ENCODE peak calls at places on chromosomes 13 and 19, in eight cellular contexts. O, X, Z, E, F, V, Y and C are unnamed samples.

GRCh38 chr19:19064811-19065745 is 1.3 kb downstream of the SLC25A42 start:
- DNase-seq in O (peak), X (no peak), Z (no peak), E (no peak), F (peak), V (no peak), Y (no peak), C (no peak)

GRCh38 chr19:49497047-49497789 is 984 bp downstream of the RPS11 start:
- DNase-seq in O (no peak), X (no peak), Z (peak), E (peak), F (peak), V (peak), Y (no peak), C (peak)

GRCh38 chr13:24997367-24997967 is 98.5 kb upstream of the PABPC3 start:
- DNase-seq in O (no peak), X (no peak), Z (no peak), E (no peak), F (no peak), V (peak), Y (no peak), C (peak)

GRCh38 chr19:28633223-28634030 is 579.5 kb downstream of the UQCRFS1 start:
- DNase-seq in O (no peak), X (no peak), Z (no peak), E (no peak), F (peak), V (peak), Y (no peak), C (no peak)

GRCh38 chr13:91278888-91279287 is 68.6 kb upstream of the MIR17HG start:
- DNase-seq in O (no peak), X (no peak), Z (no peak), E (no peak), F (no peak), V (no peak), Y (no peak), C (no peak)

GRCh38 chr19:34265221-34265650 is 10.9 kb downstream of the GARRE1 start:
- DNase-seq in O (no peak), X (no peak), Z (no peak), E (no peak), F (no peak), V (no peak), Y (no peak), C (no peak)

GRCh38 chr13:41411536-41411935 is 45.8 kb upstream of the RGCC start:
- DNase-seq in O (no peak), X (no peak), Z (no peak), E (peak), F (no peak), V (peak), Y (no peak), C (no peak)

GRCh38 chr19:39265321-39265916 is 2.8 kb upstream of the IFNL2 start:
- DNase-seq in O (no peak), X (no peak), Z (no peak), E (no peak), F (no peak), V (no peak), Y (no peak), C (no peak)

GRCh38 chr13:45921337-45921736 is 69.8 kb upstream of the SIAH3 start:
- DNase-seq in O (no peak), X (no peak), Z (no peak), E (no peak), F (no peak), V (no peak), Y (no peak), C (no peak)

GRCh38 chr13:45055198-45055901 is 65.0 kb upstream of the GTF2F2 start:
- DNase-seq in O (no peak), X (peak), Z (peak), E (peak), F (peak), V (no peak), Y (no peak), C (no peak)

GRCh38 chr13:33326246-33326645 is 40.7 kb upstream of the STARD13 start:
- DNase-seq in O (no peak), X (no peak), Z (no peak), E (no peak), F (no peak), V (no peak), Y (no peak), C (no peak)

GRCh38 chr13:79385694-79386093 is 20.4 kb downstream of the RBM26 start:
- DNase-seq in O (no peak), X (no peak), Z (no peak), E (no peak), F (no peak), V (peak), Y (no peak), C (no peak)

GRCh38 chr13:103510007-103510406 is 443.8 kb upstream of the SLC10A2 start:
- DNase-seq in O (no peak), X (no peak), Z (no peak), E (no peak), F (no peak), V (no peak), Y (no peak), C (no peak)

GRCh38 chr19:48549380-48549779 is 2.6 kb upstream of the SULT2B1 start:
- DNase-seq in O (no peak), X (no peak), Z (no peak), E (no peak), F (no peak), V (no peak), Y (no peak), C (no peak)

GRCh38 chr13:91369432-91369831 is 21.9 kb downstream of the MIR17HG start:
- DNase-seq in O (no peak), X (no peak), Z (no peak), E (no peak), F (no peak), V (no peak), Y (no peak), C (no peak)

GRCh38 chr13:99197257-99197651 is 3.4 kb upstream of the UBAC2 start:
- DNase-seq in O (no peak), X (no peak), Z (no peak), E (peak), F (peak), V (no peak), Y (no peak), C (no peak)

GRCh38 chr13:26929971-26930730 is 169.6 kb upstream of the GPR12 start:
- DNase-seq in O (peak), X (peak), Z (peak), E (peak), F (peak), V (peak), Y (no peak), C (peak)

GRCh38 chr19:6286676-6287075 is 6.9 kb upstream of the MLLT1 start:
- DNase-seq in O (no peak), X (no peak), Z (no peak), E (no peak), F (no peak), V (peak), Y (no peak), C (no peak)

GRCh38 chr19:39971380-39971841 is 446 bp downstream of the PSMC4 start:
- DNase-seq in O (no peak), X (no peak), Z (peak), E (no peak), F (no peak), V (peak), Y (no peak), C (no peak)

GRCh38 chr19:49677232-49677881 is at the start of gene PRMT1:
- DNase-seq in O (peak), X (no peak), Z (no peak), E (no peak), F (peak), V (peak), Y (no peak), C (no peak)

GRCh38 chr19:29098863-29099481 is 114.0 kb downstream of the UQCRFS1 start:
- DNase-seq in O (no peak), X (peak), Z (peak), E (peak), F (peak), V (no peak), Y (no peak), C (peak)

GRCh38 chr13:72146816-72147215 is 279.8 kb upstream of the DACH1 start:
- DNase-seq in O (no peak), X (no peak), Z (no peak), E (no peak), F (no peak), V (no peak), Y (no peak), C (no peak)

GRCh38 chr13:98570929-98571372 is 6.0 kb downstream of the STK24 start:
- DNase-seq in O (no peak), X (peak), Z (no peak), E (no peak), F (peak), V (no peak), Y (no peak), C (no peak)

GRCh38 chr19:53101518-53101917 is 1.7 kb downstream of the ZNF160 start:
- DNase-seq in O (no peak), X (no peak), Z (no peak), E (no peak), F (no peak), V (no peak), Y (no peak), C (no peak)

GRCh38 chr13:46372071-46372470 is 15.0 kb downstream of the RUBCNL start:
- DNase-seq in O (no peak), X (no peak), Z (no peak), E (no peak), F (no peak), V (no peak), Y (no peak), C (no peak)

GRCh38 chr19:51689751-51690358 is 3.3 kb upstream of the SPACA6 start:
- DNase-seq in O (peak), X (peak), Z (peak), E (no peak), F (peak), V (no peak), Y (no peak), C (no peak)

GRCh38 chr13:50682966-50683365 is 160.5 kb downstream of the DLEU7 start:
- DNase-seq in O (no peak), X (no peak), Z (no peak), E (no peak), F (no peak), V (no peak), Y (no peak), C (no peak)

GRCh38 chr19:378706-379105 is 30.2 kb downstream of the C2CD4C start:
- DNase-seq in O (peak), X (no peak), Z (no peak), E (no peak), F (no peak), V (no peak), Y (no peak), C (no peak)

GRCh38 chr13:25881946-25882574 is 169.8 kb downstream of the SHISA2 start:
- DNase-seq in O (no peak), X (no peak), Z (no peak), E (no peak), F (no peak), V (peak), Y (no peak), C (no peak)

GRCh38 chr19:32450217-32450616 is 44.6 kb downstream of the DPY19L3 start:
- DNase-seq in O (no peak), X (no peak), Z (no peak), E (no peak), F (no peak), V (no peak), Y (no peak), C (no peak)

GRCh38 chr13:84998681-84999080 is 800.5 kb downstream of the SLITRK6 start:
- DNase-seq in O (no peak), X (no peak), Z (no peak), E (no peak), F (no peak), V (no peak), Y (no peak), C (no peak)

GRCh38 chr13:42114912-42115311 is 66.5 kb downstream of the DGKH start:
- DNase-seq in O (no peak), X (no peak), Z (no peak), E (no peak), F (no peak), V (no peak), Y (no peak), C (no peak)

GRCh38 chr13:109783447-109783814 is 3.0 kb downstream of the IRS2 start:
- DNase-seq in O (no peak), X (no peak), Z (no peak), E (no peak), F (no peak), V (no peak), Y (no peak), C (no peak)

GRCh38 chr19:38711726-38712153 is 32.5 kb downstream of the CAPN12 start:
- DNase-seq in O (peak), X (peak), Z (peak), E (no peak), F (peak), V (no peak), Y (no peak), C (no peak)

DNA sequence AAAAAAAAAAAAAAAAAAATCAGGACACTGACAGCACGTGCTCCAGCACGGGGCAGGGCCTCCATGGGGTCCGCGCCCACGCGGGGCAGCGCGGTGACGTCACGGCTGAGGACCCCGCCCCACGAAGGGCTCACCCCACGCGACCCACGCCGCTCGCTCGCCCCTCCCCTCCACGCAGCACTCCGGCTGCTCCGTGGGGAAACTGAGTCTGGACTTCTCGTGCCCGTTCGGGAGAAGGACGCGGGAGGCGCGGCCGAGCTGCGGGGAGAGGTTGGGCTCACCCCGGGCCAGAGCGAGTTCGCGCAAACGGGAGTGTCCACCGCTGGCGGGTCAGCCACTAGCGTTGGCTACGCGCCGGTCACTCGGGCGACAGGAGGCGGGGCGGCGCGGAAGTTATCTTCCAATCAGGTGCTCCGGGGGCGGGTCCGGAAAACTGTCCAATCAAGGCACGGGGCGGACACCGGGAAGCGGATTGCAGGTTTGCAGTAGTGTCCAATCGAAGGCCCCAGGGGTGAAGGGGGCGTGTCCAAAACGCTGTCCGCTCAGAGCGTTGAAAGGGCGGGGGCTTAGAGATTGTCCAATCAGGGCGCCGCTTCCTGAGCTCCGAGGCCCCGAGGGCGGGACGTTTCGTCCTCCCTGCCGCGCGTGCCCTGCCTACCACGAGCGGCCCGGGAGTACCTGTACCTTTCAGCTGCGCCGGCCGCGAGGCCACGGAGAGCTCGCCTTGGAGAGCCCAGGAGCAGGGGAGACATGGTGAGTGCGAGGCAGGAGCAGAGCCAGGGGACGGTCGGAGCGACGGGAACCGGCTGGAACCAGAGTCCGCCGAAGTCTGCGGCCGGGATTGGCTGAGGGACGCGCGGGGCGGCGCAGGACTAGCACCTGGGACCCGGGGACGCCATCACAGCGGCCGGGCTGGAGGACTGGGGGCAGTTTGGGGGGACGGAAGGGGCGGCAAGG is at the start of gene ZNF57:
- DNase-seq in O (peak), X (peak), Z (peak), E (peak), F (peak), V (peak), Y (peak), C (peak)
- TF ChIP-seq POLR2A in O (no peak), X (peak), Z (peak), E (no peak), F (peak), V (peak), Y (no peak), C (no peak)

DNA sequence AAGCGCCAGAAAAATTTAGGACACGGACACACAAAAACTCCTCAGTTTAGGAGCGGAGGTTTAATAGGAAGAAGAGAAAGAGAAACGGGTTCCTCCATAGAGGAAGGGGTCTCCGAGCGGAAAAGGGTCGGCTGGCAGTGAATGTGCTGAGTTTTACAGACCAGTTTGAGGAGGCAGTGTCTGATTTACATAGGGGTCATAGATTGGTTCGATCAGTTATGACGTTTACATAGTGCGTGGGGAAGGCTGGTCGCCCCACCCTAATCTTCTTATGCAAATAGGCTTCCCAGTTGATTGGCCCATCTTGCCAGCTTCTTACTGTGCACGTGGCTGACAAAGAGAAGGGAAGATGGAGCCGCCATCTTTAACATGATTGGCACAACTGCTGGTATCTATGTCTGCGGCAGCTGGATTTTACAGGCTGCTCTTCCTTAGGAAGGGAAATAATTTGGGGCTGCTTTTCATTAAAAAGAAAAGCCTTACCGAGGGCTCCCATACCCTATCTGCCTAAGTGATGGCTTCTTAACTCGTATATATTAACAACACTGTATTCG is 1.2 kb upstream of the ZNF225 start:
- DNase-seq in O (no peak), X (no peak), Z (no peak), E (no peak), F (no peak), V (peak), Y (no peak), C (no peak)
- TF ChIP-seq POLR2A in O (no peak), X (no peak), Z (no peak), E (no peak), F (no peak), V (no peak), Y (no peak), C (no peak)

DNA sequence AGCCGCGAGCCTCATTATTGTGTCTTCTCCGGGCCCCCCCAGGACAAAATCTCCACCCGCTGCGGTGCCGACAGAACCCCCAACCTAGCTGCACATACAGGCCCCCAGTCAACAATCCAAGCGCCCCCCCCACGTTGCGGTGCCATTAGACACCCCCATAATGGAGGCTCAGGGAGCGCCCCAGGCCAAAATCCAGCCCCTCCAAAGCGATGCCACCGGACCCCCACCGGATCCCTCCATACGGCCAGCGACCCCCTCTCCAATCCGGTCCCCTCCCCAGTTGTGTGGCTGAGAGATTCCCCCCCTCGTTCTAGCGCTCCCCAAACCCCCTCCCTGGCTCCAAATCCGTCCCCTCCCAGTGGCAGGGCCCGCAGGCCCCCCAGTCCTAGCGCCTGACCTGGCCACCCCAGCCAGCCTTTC is 21.5 kb upstream of the SEMA6B start:
- DNase-seq in O (no peak), X (no peak), Z (no peak), E (no peak), F (no peak), V (no peak), Y (no peak), C (no peak)
- TF ChIP-seq POLR2A in O (no peak), X (no peak), Z (no peak), E (no peak), F (no peak), V (no peak), Y (no peak), C (no peak)

GRCh38 chr19:17751912-17752273 is 616 bp downstream of the FCHO1 start:
- DNase-seq in O (no peak), X (no peak), Z (no peak), E (no peak), F (no peak), V (no peak), Y (no peak), C (no peak)

GRCh38 chr19:17748884-17749638 is 2.2 kb upstream of the FCHO1 start:
- DNase-seq in O (peak), X (no peak), Z (no peak), E (no peak), F (no peak), V (no peak), Y (no peak), C (no peak)

GRCh38 chr19:17752865-17753639 is 1.8 kb downstream of the FCHO1 start:
- DNase-seq in O (peak), X (no peak), Z (no peak), E (no peak), F (no peak), V (no peak), Y (no peak), C (no peak)

GRCh38 chr19:17749912-17750317 is 1.4 kb upstream of the FCHO1 start:
- DNase-seq in O (peak), X (no peak), Z (no peak), E (no peak), F (no peak), V (no peak), Y (no peak), C (no peak)

DNA sequence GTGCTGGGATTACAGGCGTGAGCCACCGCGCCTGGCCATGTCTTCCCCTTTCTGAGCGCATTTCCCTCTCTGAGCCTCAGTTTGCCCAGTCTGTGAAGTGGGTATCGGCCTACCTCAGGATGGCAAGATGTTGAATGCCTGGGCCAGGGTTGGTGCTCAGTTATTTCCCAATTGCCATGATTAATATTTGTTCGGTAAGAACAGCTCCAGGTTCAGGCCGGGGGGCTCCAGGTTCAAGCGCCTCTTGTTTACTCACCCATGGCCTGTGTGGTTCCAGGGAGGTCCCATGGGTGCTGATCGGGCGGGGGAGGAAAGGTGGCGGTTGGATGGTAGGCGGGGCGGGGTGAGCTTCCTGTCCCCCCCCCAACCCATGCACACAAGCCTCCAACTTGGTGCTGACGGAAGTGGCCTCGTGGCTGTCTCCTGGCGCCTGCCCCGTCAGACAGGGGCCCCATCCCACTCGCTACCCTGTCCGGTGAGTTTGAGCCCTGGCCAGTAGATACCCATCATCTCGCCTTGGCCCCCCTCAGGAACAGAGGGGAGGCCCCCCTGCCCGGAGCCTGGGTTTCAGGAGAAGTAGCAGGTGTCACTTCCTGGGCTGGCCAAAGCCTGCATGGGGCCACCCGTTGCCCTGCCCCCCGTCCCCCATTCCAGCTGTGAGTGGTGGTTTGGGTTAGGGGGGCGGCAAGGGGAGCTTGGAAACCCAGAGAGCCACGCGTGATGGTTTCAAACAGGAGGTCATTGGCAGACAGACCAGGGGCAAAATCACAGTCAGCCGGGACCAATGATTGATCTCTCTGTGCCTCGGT is at the start of gene FCHO1:
- DNase-seq in O (peak), X (no peak), Z (peak), E (no peak), F (peak), V (no peak), Y (peak), C (no peak)
- TF ChIP-seq POLR2A in O (no peak), X (no peak), Z (no peak), E (no peak), F (no peak), V (peak), Y (no peak), C (no peak)